ENCODE peak calls at places on chromosomes 7 and 10, in five cellular contexts. One of them, this sample, is unnamed. For H3K4me1 and H3K9me3, the result is how much of the 10 kb centered on the place peaks cover.

GRCh38 chr7:114533151-114533550 is 118.5 kb downstream of the FOXP2 start:
- DNase-seq in A549: no peak
- DNase-seq in heart right ventricle: no peak
- DNase-seq in CD8-positive, alpha-beta memory T cell: no peak
- DNase-seq in fibroblast of lung: no peak
- DNase-seq in this sample: no peak

GRCh38 chr10:104049497-104050250 is 36.0 kb downstream of the COL17A1 start:
- DNase-seq in CD8-positive, alpha-beta memory T cell: no peak
- DNase-seq in A549: peak
- DNase-seq in fibroblast of lung: peak
- DNase-seq in heart right ventricle: no peak
- DNase-seq in this sample: no peak

GRCh38 chr10:101130141-101130540 is 959 bp upstream of the TLX1 start:
- DNase-seq in CD8-positive, alpha-beta memory T cell: no peak
- DNase-seq in fibroblast of lung: no peak
- DNase-seq in A549: no peak
- DNase-seq in heart right ventricle: no peak
- DNase-seq in this sample: no peak

GRCh38 chr7:31058688-31059087 is 6.6 kb downstream of the ADCYAP1R1 start:
- DNase-seq in A549: no peak
- DNase-seq in fibroblast of lung: no peak
- DNase-seq in CD8-positive, alpha-beta memory T cell: no peak
- DNase-seq in heart right ventricle: no peak
- DNase-seq in this sample: no peak

GRCh38 chr10:132564690-132565089 is 27.1 kb downstream of the INPP5A start:
- DNase-seq in CD8-positive, alpha-beta memory T cell: no peak
- DNase-seq in A549: no peak
- DNase-seq in heart right ventricle: no peak
- DNase-seq in fibroblast of lung: no peak
- DNase-seq in this sample: no peak

GRCh38 chr7:128847721-128848211 is 14.9 kb upstream of the ATP6V1F start:
- DNase-seq in A549: no peak
- DNase-seq in heart right ventricle: peak
- DNase-seq in fibroblast of lung: no peak
- DNase-seq in CD8-positive, alpha-beta memory T cell: no peak
- DNase-seq in this sample: no peak

GRCh38 chr7:138235207-138235606 is 158.9 kb downstream of the AKR1D1 start:
- DNase-seq in heart right ventricle: no peak
- DNase-seq in fibroblast of lung: no peak
- DNase-seq in CD8-positive, alpha-beta memory T cell: no peak
- DNase-seq in A549: no peak
- DNase-seq in this sample: no peak

GRCh38 chr10:22988581-22989360 is 60.9 kb downstream of the ARMC3 start:
- DNase-seq in heart right ventricle: no peak
- DNase-seq in CD8-positive, alpha-beta memory T cell: peak
- DNase-seq in A549: peak
- DNase-seq in fibroblast of lung: peak
- DNase-seq in this sample: peak

GRCh38 chr10:69898524-69898923 is 96.8 kb downstream of the COL13A1 start:
- DNase-seq in A549: no peak
- DNase-seq in fibroblast of lung: no peak
- DNase-seq in heart right ventricle: no peak
- DNase-seq in CD8-positive, alpha-beta memory T cell: no peak
- DNase-seq in this sample: no peak

GRCh38 chr7:1986366-1987083 is 246.2 kb downstream of the MAD1L1 start:
- DNase-seq in heart right ventricle: peak
- DNase-seq in fibroblast of lung: no peak
- DNase-seq in CD8-positive, alpha-beta memory T cell: no peak
- DNase-seq in A549: no peak
- DNase-seq in this sample: no peak

GRCh38 chr7:341841-342638 is 52.1 kb downstream of the FOXL3 start:
- DNase-seq in fibroblast of lung: no peak
- DNase-seq in CD8-positive, alpha-beta memory T cell: no peak
- DNase-seq in heart right ventricle: peak
- DNase-seq in A549: no peak
- DNase-seq in this sample: peak

GRCh38 chr10:78349165-78349516 is 315.5 kb downstream of the RPS24 start:
- DNase-seq in A549: no peak
- DNase-seq in fibroblast of lung: no peak
- DNase-seq in CD8-positive, alpha-beta memory T cell: no peak
- DNase-seq in heart right ventricle: peak
- DNase-seq in this sample: peak

GRCh38 chr10:13632879-13633437 is 46.2 kb downstream of the PRPF18 start:
- DNase-seq in A549: no peak
- DNase-seq in fibroblast of lung: no peak
- DNase-seq in CD8-positive, alpha-beta memory T cell: no peak
- DNase-seq in heart right ventricle: peak
- DNase-seq in this sample: peak

GRCh38 chr10:123043409-123043925 is 34.7 kb downstream of the ACADSB start:
- DNase-seq in fibroblast of lung: peak
- DNase-seq in CD8-positive, alpha-beta memory T cell: peak
- DNase-seq in heart right ventricle: no peak
- DNase-seq in A549: peak
- DNase-seq in this sample: no peak

GRCh38 chr10:88178758-88179157 is 315.3 kb downstream of the PTEN start:
- DNase-seq in CD8-positive, alpha-beta memory T cell: no peak
- DNase-seq in fibroblast of lung: no peak
- DNase-seq in A549: no peak
- DNase-seq in heart right ventricle: no peak
- DNase-seq in this sample: no peak

GRCh38 chr10:35565602-35566061 is 39.5 kb upstream of the GJD4 start:
- DNase-seq in fibroblast of lung: peak
- DNase-seq in CD8-positive, alpha-beta memory T cell: no peak
- DNase-seq in A549: no peak
- DNase-seq in heart right ventricle: peak
- DNase-seq in this sample: peak

GRCh38 chr10:121648078-121648477 is 49.8 kb upstream of the FGFR2 start:
- DNase-seq in A549: no peak
- DNase-seq in heart right ventricle: no peak
- DNase-seq in CD8-positive, alpha-beta memory T cell: no peak
- DNase-seq in fibroblast of lung: no peak
- DNase-seq in this sample: no peak

GRCh38 chr10:6337382-6337781 is 134.7 kb downstream of the PFKFB3 start:
- DNase-seq in fibroblast of lung: no peak
- DNase-seq in heart right ventricle: no peak
- DNase-seq in CD8-positive, alpha-beta memory T cell: no peak
- DNase-seq in A549: no peak
- DNase-seq in this sample: no peak
- H3K4me1 ChIP-seq in fibroblast of lung: under half
- H3K4me1 ChIP-seq in heart right ventricle: under half
- H3K4me1 ChIP-seq in CD8-positive, alpha-beta memory T cell: under half
- H3K4me1 ChIP-seq in A549: under half
- H3K4me1 ChIP-seq in this sample: under half

DNA sequence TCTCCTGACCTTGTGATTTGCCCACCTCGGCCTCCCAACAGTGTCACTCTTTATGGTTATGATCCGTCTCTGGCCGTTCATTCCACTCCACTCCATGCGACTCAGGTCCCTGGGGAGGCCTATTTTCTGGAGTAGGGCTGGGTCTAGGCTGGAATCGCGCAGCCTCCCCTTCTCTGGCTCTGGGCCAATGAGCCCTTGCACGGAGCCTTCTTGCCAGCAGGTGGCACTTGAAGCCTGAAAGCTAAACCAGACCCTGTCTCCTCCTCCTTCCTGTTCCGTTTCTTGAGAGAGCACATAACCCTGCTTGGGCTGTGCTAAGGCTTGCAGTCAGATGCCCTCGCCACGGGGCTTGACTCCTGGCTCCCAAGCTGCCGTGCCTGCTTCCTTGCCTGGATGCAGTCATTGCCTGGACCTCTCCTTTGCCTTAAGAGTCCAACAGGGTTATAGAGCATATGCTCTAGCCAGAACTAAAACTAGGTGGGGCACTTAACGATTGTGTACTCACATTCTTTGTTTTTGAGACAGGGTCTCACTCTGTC is 9.6 kb upstream of the DNAJB12 start:
- DNase-seq in heart right ventricle: peak
- DNase-seq in A549: peak
- DNase-seq in fibroblast of lung: peak
- DNase-seq in CD8-positive, alpha-beta memory T cell: peak
- DNase-seq in this sample: peak
- H3K27ac ChIP-seq in heart right ventricle: peak
- H3K27ac ChIP-seq in A549: peak
- H3K27ac ChIP-seq in fibroblast of lung: peak
- H3K27ac ChIP-seq in CD8-positive, alpha-beta memory T cell: no peak
- H3K27ac ChIP-seq in this sample: peak

GRCh38 chr7:116535416-116535815 is 10.6 kb downstream of the CAV1 start:
- DNase-seq in A549: no peak
- DNase-seq in fibroblast of lung: no peak
- DNase-seq in CD8-positive, alpha-beta memory T cell: no peak
- DNase-seq in heart right ventricle: no peak
- DNase-seq in this sample: no peak
- H3K9me3 ChIP-seq in A549: under half
- H3K9me3 ChIP-seq in fibroblast of lung: under half
- H3K9me3 ChIP-seq in CD8-positive, alpha-beta memory T cell: under half
- H3K9me3 ChIP-seq in heart right ventricle: under half
- H3K9me3 ChIP-seq in this sample: under half

GRCh38 chr7:16914771-16915170 is 33.0 kb upstream of the AGR3 start:
- DNase-seq in CD8-positive, alpha-beta memory T cell: no peak
- DNase-seq in fibroblast of lung: peak
- DNase-seq in A549: no peak
- DNase-seq in heart right ventricle: no peak
- DNase-seq in this sample: no peak

GRCh38 chr7:16918288-16918895 is 36.6 kb upstream of the AGR3 start:
- DNase-seq in fibroblast of lung: peak
- DNase-seq in heart right ventricle: no peak
- DNase-seq in CD8-positive, alpha-beta memory T cell: no peak
- DNase-seq in A549: no peak
- DNase-seq in this sample: no peak

GRCh38 chr7:16916733-16917132 is 35.0 kb upstream of the AGR3 start:
- DNase-seq in A549: no peak
- DNase-seq in fibroblast of lung: no peak
- DNase-seq in CD8-positive, alpha-beta memory T cell: no peak
- DNase-seq in heart right ventricle: no peak
- DNase-seq in this sample: no peak

GRCh38 chr7:16915405-16915804 is 33.6 kb upstream of the AGR3 start:
- DNase-seq in fibroblast of lung: peak
- DNase-seq in A549: no peak
- DNase-seq in heart right ventricle: no peak
- DNase-seq in CD8-positive, alpha-beta memory T cell: no peak
- DNase-seq in this sample: no peak

GRCh38 chr7:16916111-16916639 is 34.4 kb upstream of the AGR3 start:
- DNase-seq in heart right ventricle: no peak
- DNase-seq in A549: no peak
- DNase-seq in fibroblast of lung: peak
- DNase-seq in CD8-positive, alpha-beta memory T cell: no peak
- DNase-seq in this sample: no peak
- H3K4me1 ChIP-seq in heart right ventricle: under half
- H3K4me1 ChIP-seq in A549: under half
- H3K4me1 ChIP-seq in fibroblast of lung: under half
- H3K4me1 ChIP-seq in CD8-positive, alpha-beta memory T cell: under half
- H3K4me1 ChIP-seq in this sample: under half

DNA sequence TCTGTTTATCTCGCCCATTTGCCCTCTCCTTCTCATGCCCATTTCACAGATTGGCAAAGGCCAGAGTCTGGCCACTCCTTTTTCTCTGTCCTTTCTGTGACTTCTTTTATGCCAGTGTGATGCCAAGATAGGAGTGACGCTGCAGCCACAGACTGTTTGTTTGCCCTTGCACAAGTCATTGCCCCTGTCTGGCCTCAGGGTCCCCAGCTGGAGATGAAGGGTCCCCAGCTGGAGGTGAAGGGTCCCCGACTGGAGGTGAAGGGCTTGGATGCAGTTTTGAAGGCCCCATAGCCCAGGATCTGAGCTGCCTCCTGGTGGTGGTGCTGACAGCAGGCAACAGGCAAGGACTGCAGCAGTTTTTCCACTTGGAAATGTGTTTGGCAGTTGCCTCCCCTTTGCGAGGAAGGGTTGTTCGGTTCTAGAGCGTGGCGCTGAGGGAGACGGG is 50.8 kb upstream of the SLC29A3 start:
- DNase-seq in CD8-positive, alpha-beta memory T cell: no peak
- DNase-seq in heart right ventricle: no peak
- DNase-seq in fibroblast of lung: peak
- DNase-seq in A549: peak
- DNase-seq in this sample: no peak
- H3K27ac ChIP-seq in CD8-positive, alpha-beta memory T cell: no peak
- H3K27ac ChIP-seq in heart right ventricle: peak
- H3K27ac ChIP-seq in fibroblast of lung: peak
- H3K27ac ChIP-seq in A549: no peak
- H3K27ac ChIP-seq in this sample: peak

This sample was measured in left ventricle myocardium inferior.